ENCODE peak calls at places on chromosomes 11 and 22, in ten cellular contexts. R is IMR-90, J is right lobe of liver, U is body of pancreas, W is K562, Z is adrenal gland, Y is sigmoid colon, B is lower leg skin, O is ovary, K is gastrocnemius medialis. T is an unnamed sample.

GRCh38 chr11:47184711-47185304 is 1.4 kb downstream of the PACSIN3 start:
- DNase-seq in R (no peak), Y (peak; percentile 81), U (peak; percentile 80), Z (peak; percentile 51), J (peak; percentile 95), O (no peak), K (no peak), W (no peak), B (no peak), T (no peak)

GRCh38 chr11:15704064-15704463 is 589.3 kb downstream of the INSC start:
- DNase-seq in R (no peak), W (no peak), U (peak; percentile 28), J (no peak), B (no peak), Z (no peak), K (no peak), O (no peak), Y (no peak), T (no peak)

GRCh38 chr11:574632-575323 is 1.5 kb upstream of the PHRF1 start:
- DNase-seq in O (no peak), B (no peak), R (no peak), W (no peak), J (no peak), Z (no peak), Y (no peak), K (no peak), U (no peak), T (no peak)

GRCh38 chr22:37330200-37331033 is 48.1 kb downstream of the CYTH4 start:
- DNase-seq in W (peak; percentile 79), J (no peak), Y (no peak), O (no peak), U (peak; percentile 76), Z (peak; percentile 88), K (no peak), R (peak; percentile 90), B (no peak), T (peak; percentile 64)

GRCh38 chr11:18706330-18707243 is 8.0 kb downstream of the TMEM86A start:
- DNase-seq in Z (peak; percentile 59), J (peak; percentile 54), U (peak; percentile 67), K (no peak), W (no peak), O (peak; percentile 82), R (no peak), Y (peak; percentile 82), B (peak; percentile 93), T (peak; percentile 77)

GRCh38 chr22:19962909-19963806 is 21.5 kb upstream of the TXNRD2 start:
- DNase-seq in B (peak; percentile 94), O (no peak), K (no peak), R (peak; percentile 58), J (peak; percentile 88), Z (peak; percentile 74), W (no peak), Y (no peak), U (peak; percentile 95), T (no peak)

GRCh38 chr11:22807855-22808558 is 21.6 kb downstream of the SVIP start:
- DNase-seq in O (no peak), U (no peak), Z (no peak), R (peak; percentile 60), J (no peak), W (no peak), K (no peak), B (no peak), Y (no peak), T (no peak)

GRCh38 chr11:130999992-131000770 is 83.9 kb upstream of the SNX19 start:
- DNase-seq in K (no peak), B (no peak), W (no peak), J (no peak), R (peak; percentile 98), Z (no peak), U (no peak), O (no peak), Y (no peak), T (no peak)

GRCh38 chr11:118792642-118793124 is 1.7 kb upstream of the DDX6 start:
- DNase-seq in Z (peak; percentile 76), R (peak; percentile 94), W (peak; percentile 68), K (peak; percentile 48), B (peak; percentile 90), J (peak; percentile 89), Y (peak; percentile 91), U (peak; percentile 84), O (peak; percentile 69), T (peak; percentile 82)

GRCh38 chr22:44181033-44181911 is 547 bp downstream of the PARVG start:
- DNase-seq in W (no peak), O (no peak), Z (peak; percentile 30), R (no peak), B (no peak), J (no peak), U (no peak), Y (no peak), K (no peak), T (peak; percentile 52)

DNA sequence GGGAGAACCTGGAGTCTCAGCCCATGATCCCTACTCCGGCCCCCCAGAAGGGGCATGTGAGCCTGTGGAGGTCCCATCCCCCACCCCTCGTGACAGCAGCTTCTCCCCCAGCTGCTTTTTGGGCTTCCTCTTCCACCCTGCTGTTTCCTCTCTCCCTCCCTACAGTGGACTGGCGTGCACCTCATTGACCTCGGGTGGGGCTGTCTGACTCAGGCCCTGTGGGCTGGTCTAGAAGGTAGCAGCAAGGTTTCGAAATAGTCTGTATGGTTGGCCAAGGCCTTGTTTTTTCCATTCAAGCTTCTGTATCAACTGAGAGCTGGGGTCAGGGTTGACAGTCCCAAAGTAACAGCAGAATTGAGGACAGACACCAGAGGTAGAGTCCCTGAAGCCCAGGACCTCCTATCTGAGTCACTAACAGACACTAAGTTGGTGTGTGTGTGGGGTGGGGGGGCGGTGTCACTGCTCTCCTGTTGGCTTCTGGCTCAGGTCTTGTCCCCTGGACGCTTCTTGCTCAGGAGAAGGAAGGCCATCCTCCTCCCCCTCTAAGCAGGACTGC is 7.7 kb downstream of the SLC37A2 start:
- DNase-seq in W (peak; percentile 77), Y (peak; percentile 86), R (peak; percentile 64), Z (peak; percentile 97), B (peak; percentile 93), U (peak; percentile 29), K (peak; percentile 47), J (peak; percentile 71), O (peak; percentile 62), T (peak; percentile 58)
- TF ChIP-seq POLR2A in W (peak; percentile 53), Y (no peak), R (no peak), Z (peak; percentile 75), B (no peak), U (no peak), K (no peak), J (no peak), O (no peak), T (no peak)

DNA sequence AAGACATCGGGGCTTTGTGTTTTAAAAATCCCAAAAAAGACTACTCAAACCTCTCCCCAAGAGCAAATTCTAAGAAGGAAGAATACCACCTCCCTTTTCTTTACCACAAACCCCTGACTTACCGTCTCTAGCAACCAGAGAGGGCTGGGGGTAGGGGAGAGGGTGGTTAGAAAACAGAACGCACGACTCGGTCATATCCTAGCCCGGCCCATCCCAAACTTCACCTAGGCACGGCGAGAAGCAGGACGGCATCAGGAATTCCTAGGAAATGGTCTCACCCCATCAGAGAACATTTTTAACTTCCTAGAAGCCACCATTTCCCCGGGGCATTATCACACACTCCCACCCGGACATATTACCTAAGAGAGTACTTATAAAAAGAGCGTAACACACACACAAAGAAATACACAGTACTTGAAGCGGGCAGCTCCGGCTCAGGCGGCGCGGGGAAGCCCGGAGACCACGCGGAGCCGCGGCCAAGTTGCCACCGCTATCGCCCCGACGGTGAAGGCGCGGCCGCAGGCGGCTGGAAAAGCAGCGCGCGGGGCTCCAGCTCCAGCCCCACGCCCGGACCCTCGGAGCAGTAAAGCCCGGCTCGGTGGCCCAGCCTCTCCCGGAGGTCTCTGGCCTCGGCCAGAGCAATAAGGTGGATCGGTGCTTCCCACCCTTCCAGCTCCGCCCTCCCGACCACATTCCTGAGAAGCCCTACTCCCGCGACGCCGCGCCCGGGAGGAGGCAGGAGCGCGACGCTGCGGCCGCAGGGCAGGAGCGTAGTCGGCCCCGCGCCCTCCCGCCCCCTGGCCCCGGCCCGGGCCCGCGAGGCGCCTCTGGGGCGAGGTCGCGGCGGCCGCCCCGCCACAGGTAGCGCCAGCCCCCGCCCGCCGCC is 897 bp downstream of the RRAS2 start:
- DNase-seq in B (no peak), Y (peak; percentile 73), U (peak; percentile 70), K (peak; percentile 29), W (peak; percentile 75), J (peak; percentile 66), O (peak; percentile 42), R (peak; percentile 54), Z (peak; percentile 51), T (peak; percentile 82)
- TF ChIP-seq POLR2A in B (no peak), Y (no peak), U (peak; percentile 74), K (no peak), W (no peak), J (no peak), O (no peak), R (no peak), Z (no peak), T (no peak)

DNA sequence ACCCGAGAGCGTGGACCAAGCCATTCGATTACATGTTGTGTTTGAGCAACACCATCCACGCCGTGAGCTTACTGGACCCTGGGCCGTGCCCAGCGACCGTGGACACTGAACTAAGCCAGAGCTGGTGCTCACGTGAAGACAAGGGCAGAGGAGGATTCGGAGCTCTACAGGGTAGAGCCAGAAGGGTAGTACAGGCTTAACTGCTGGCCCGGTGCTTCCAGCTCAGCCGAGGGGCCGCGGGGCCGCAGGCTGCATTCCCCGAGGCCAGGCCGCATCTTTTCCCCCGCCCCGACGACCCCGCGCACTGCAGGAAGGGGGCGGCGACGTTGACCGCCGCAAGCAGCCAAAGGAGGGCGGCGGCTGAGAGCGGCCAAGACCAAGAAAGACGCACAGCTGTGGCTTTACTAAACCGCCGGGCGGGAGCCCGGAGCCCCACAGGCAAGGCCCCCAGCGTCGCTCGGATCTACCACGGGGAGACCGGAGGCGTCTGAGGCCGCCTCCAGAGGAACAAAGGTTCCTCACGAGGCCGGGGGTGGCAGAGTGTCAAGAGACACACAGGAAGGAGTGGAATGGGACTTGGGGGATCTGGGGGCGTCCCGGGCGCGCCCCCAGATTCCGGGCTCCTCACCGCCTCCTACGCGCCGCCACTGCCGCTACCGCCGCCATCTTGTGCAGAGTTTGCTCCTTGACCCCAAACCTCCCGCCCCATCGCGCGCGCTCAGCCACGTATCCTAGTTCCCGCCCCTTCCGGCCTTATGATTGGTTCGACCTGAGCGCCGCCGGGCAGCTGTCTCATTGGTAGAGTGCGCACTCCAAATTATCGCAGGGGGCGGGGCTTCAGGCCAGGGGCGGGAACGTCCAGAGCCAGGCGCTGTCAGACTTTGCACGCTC is at the start of gene GANAB:
- DNase-seq in R (peak; percentile 96), U (peak; percentile 100), B (peak; percentile 100), Y (peak; percentile 100), J (peak; percentile 100), W (peak; percentile 97), Z (peak; percentile 100), O (peak; percentile 99), K (peak; percentile 99), T (peak; percentile 100)
- TF ChIP-seq POLR2A in R (peak; percentile 93), U (peak; percentile 89), B (no peak), Y (peak; percentile 81), J (peak; percentile 90), W (peak; percentile 94), Z (peak; percentile 88), O (peak; percentile 81), K (peak; percentile 81), T (peak; percentile 83)

DNA sequence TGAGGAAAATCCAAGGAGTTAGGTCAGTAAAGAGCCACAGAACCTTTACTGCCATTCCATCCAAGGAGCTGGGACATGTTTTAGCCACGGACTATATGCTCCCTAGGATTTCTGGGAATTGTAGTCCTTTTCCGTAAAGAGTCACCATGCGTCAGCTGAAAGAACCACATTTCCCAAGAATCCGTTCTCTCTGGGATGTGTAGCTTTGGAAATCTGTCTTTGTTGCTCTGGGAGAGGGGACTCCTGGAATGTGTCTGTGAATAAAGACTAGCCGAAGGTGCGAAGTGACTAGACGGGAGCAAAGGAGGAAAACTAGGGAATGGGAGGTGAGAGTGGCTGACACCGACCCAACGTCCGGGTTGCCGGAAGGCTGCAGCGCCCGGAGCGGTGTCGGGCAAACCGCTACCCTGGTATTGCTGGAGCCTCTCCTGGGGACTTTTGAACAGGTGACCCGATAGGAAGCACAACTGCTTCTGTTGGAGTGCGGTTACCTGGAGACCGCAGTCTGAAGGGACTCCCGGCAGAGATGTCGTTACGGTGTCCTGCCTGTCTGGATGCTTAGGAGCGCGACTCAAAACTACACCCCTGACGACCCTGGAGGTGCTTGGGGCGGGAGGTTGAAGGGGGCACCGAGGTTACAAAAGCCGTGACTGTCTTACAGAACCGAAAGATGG is at the start of gene IFTAP:
- DNase-seq in K (peak; percentile 49), J (peak; percentile 67), O (peak; percentile 49), W (peak; percentile 40), Z (peak; percentile 65), R (peak; percentile 92), B (peak; percentile 86), Y (peak; percentile 68), U (peak; percentile 72), T (no peak)
- TF ChIP-seq POLR2A in K (no peak), J (no peak), O (no peak), W (no peak), Z (peak; percentile 8), R (no peak), B (no peak), Y (no peak), U (peak; percentile 38), T (no peak)